ENCODE peak calls at places on chromosomes 6 and 20, in five cellular contexts. F, W, C, R and Z are unnamed samples.

GRCh38 chr6:4133941-4134838 is 1.2 kb downstream of the ECI2 start:
- DNase-seq in F (no peak), W (peak), C (peak), R (peak), Z (no peak)

GRCh38 chr6:92706976-92707375 is 712.4 kb downstream of the EPHA7 start:
- DNase-seq in F (no peak), W (no peak), C (no peak), R (no peak), Z (no peak)

GRCh38 chr20:3168079-3168828 is 5.1 kb downstream of the LZTS3 start:
- DNase-seq in F (no peak), W (no peak), C (no peak), R (peak), Z (no peak)

GRCh38 chr20:38260025-38260377 is 534 bp downstream of the KIAA1755 start:
- DNase-seq in F (no peak), W (no peak), C (no peak), R (no peak), Z (no peak)

GRCh38 chr6:109292983-109293586 is 89.2 kb downstream of the CD164 start:
- DNase-seq in F (no peak), W (no peak), C (no peak), R (no peak), Z (no peak)

GRCh38 chr6:72218125-72218524 is 331.8 kb downstream of the RIMS1 start:
- DNase-seq in F (peak), W (no peak), C (peak), R (peak), Z (no peak)

GRCh38 chr20:33279261-33279910 is 3.6 kb upstream of the BPIFB1 start:
- DNase-seq in F (no peak), W (no peak), C (no peak), R (no peak), Z (no peak)

GRCh38 chr6:158816329-158816728 is 2.8 kb downstream of the EZR start:
- DNase-seq in F (no peak), W (no peak), C (no peak), R (peak), Z (no peak)